ENCODE peak calls at places on chromosomes 4 and X, in four cellular contexts. One of them, this sample, is unnamed.

GRCh38 chr4:128283071-128283470 is 4.5 kb downstream of the PGRMC2 start:
- DNase-seq in neuronal stem cell: no peak
- DNase-seq in mesenchymal stem cell: no peak
- DNase-seq in IMR-90: no peak
- DNase-seq in this sample: no peak

GRCh38 chrX:19629541-19629940 is 114.2 kb upstream of the MAP3K15 start:
- DNase-seq in neuronal stem cell: no peak
- DNase-seq in mesenchymal stem cell: no peak
- DNase-seq in IMR-90: no peak
- DNase-seq in this sample: no peak

GRCh38 chrX:1433646-1434357 is 18.9 kb downstream of the ASMTL start:
- DNase-seq in neuronal stem cell: no peak
- DNase-seq in mesenchymal stem cell: no peak
- DNase-seq in IMR-90: no peak
- DNase-seq in this sample: no peak

GRCh38 chr4:122658818-122659295 is 38.0 kb upstream of the IL21 start:
- DNase-seq in neuronal stem cell: no peak
- DNase-seq in mesenchymal stem cell: no peak
- DNase-seq in IMR-90: no peak
- DNase-seq in this sample: no peak

GRCh38 chr4:184287697-184288255 is 70.1 kb upstream of the ENPP6 start:
- DNase-seq in neuronal stem cell: no peak
- DNase-seq in mesenchymal stem cell: peak
- DNase-seq in IMR-90: peak
- DNase-seq in this sample: peak

GRCh38 chr4:185672151-185672550 is 136.8 kb upstream of the PDLIM3 start:
- DNase-seq in neuronal stem cell: no peak
- DNase-seq in mesenchymal stem cell: no peak
- DNase-seq in IMR-90: no peak
- DNase-seq in this sample: no peak

GRCh38 chr4:102318526-102318925 is 26.8 kb downstream of the SLC39A8 start:
- DNase-seq in neuronal stem cell: no peak
- DNase-seq in mesenchymal stem cell: no peak
- DNase-seq in IMR-90: no peak
- DNase-seq in this sample: no peak

GRCh38 chr4:84887824-84888223 is 78.7 kb downstream of the WDFY3 start:
- DNase-seq in neuronal stem cell: no peak
- DNase-seq in mesenchymal stem cell: peak
- DNase-seq in IMR-90: peak
- DNase-seq in this sample: no peak

GRCh38 chrX:109294097-109294815 is 187.6 kb downstream of the GUCY2F start:
- DNase-seq in neuronal stem cell: no peak
- DNase-seq in mesenchymal stem cell: no peak
- DNase-seq in IMR-90: no peak
- DNase-seq in this sample: no peak

GRCh38 chr4:101791189-101791572 is 651 bp downstream of the BANK1 start:
- DNase-seq in neuronal stem cell: no peak
- DNase-seq in mesenchymal stem cell: no peak
- DNase-seq in IMR-90: no peak
- DNase-seq in this sample: no peak

GRCh38 chr4:149884046-149884445 is 68.4 kb upstream of the IQCM start:
- DNase-seq in neuronal stem cell: no peak
- DNase-seq in mesenchymal stem cell: no peak
- DNase-seq in IMR-90: no peak
- DNase-seq in this sample: no peak

GRCh38 chr4:156838761-156839160 is 132.8 kb downstream of the PDGFC start:
- DNase-seq in neuronal stem cell: no peak
- DNase-seq in mesenchymal stem cell: peak
- DNase-seq in IMR-90: peak
- DNase-seq in this sample: peak

GRCh38 chr4:42627887-42628646 is 28.8 kb downstream of the ATP8A1 start:
- DNase-seq in neuronal stem cell: no peak
- DNase-seq in mesenchymal stem cell: no peak
- DNase-seq in IMR-90: no peak
- DNase-seq in this sample: peak

GRCh38 chr4:153706519-153706918 is 22.4 kb downstream of the TLR2 start:
- DNase-seq in neuronal stem cell: no peak
- DNase-seq in mesenchymal stem cell: no peak
- DNase-seq in IMR-90: no peak
- DNase-seq in this sample: no peak

GRCh38 chr4:161799687-161800086 is 364.1 kb downstream of the FSTL5 start:
- DNase-seq in neuronal stem cell: no peak
- DNase-seq in mesenchymal stem cell: peak
- DNase-seq in IMR-90: peak
- DNase-seq in this sample: no peak

GRCh38 chr4:119504616-119505015 is 124.0 kb downstream of the PDE5A start:
- DNase-seq in neuronal stem cell: no peak
- DNase-seq in mesenchymal stem cell: no peak
- DNase-seq in IMR-90: no peak
- DNase-seq in this sample: no peak

DNA sequence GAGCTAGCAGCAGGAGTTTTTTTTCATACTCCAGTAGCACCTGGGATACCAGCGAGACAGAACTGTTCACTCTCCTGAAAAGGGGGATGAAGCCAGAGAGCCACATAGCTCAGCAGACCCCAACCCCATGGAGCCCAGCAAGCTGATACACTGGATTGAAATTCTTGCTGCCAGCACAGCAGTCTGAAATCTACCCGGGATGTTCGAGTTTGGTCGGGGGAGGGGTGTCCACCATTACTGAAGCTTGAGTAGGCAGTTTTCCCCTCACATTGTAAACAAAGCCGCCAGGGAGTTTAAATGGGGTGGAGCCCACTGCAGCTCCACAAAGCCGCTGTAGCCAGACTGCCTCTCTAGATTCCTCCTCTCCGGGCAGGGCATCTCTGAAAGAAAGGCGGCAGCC is 243.6 kb upstream of the RASGEF1B start:
- DNase-seq in neuronal stem cell: peak
- DNase-seq in mesenchymal stem cell: no peak
- DNase-seq in IMR-90: no peak
- DNase-seq in this sample: peak
- H2BK5ac ChIP-seq in neuronal stem cell: no peak
- H2BK5ac ChIP-seq in mesenchymal stem cell: no peak
- H2BK5ac ChIP-seq in IMR-90: no peak
- H2BK5ac ChIP-seq in this sample: no peak

GRCh38 chr4:163815776-163816175 is 321.3 kb downstream of the TMA16 start:
- DNase-seq in neuronal stem cell: no peak
- DNase-seq in mesenchymal stem cell: no peak
- DNase-seq in IMR-90: no peak
- DNase-seq in this sample: no peak
- H3K4me3 ChIP-seq in neuronal stem cell: no peak
- H3K4me3 ChIP-seq in mesenchymal stem cell: no peak
- H3K4me3 ChIP-seq in IMR-90: no peak
- H3K4me3 ChIP-seq in this sample: no peak

DNA sequence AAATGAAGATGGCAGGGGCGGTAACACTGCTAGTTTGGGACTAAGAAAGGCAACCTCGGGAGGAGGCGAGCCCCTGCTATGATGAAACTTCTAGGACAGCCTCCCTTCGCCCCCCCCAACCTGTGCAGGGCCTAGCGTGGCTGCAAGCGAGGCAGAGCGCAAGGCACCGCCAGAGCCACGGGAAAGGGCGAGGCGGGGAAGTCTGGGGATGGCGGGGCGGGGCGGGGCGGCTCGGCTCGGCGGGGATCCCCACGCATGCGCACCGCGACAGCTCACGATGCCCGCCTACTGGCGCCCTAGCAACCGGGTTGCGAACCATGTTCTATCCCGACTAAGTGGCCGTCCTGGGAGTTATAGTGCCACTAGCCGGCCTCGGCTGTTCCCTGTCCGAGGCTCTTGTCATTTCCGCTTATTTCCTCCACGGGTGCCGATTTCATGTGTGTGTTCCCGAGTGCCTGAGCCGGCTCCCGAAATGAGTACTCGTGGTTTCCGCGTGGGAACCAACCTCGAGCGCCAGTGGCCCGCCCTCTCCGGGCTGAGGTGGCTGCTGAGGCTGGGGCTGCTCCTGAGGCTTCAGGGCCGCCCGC is 28.7 kb upstream of the RBMX start:
- DNase-seq in neuronal stem cell: peak
- DNase-seq in mesenchymal stem cell: peak
- DNase-seq in IMR-90: peak
- DNase-seq in this sample: peak
- H2BK5ac ChIP-seq in neuronal stem cell: no peak
- H2BK5ac ChIP-seq in mesenchymal stem cell: no peak
- H2BK5ac ChIP-seq in IMR-90: no peak
- H2BK5ac ChIP-seq in this sample: no peak

DNA sequence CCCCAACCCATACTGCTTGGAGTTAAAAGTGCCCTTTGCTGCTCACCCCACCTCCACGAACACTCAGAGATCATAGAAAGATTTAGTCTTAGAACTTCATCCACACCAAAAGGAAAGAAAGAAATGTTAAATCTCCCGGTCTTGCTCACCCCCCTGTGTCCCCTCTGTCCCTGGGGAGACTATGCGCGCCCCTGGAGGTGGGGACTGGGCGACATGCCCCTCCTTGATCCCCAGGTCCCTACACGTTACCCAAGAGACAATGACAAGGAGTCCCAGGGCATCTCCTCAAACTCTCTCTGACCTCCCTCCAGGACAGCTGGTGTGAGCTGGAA is 612 bp downstream of the ITM2A start:
- DNase-seq in neuronal stem cell: no peak
- DNase-seq in mesenchymal stem cell: no peak
- DNase-seq in IMR-90: no peak
- DNase-seq in this sample: peak
- H3K4me3 ChIP-seq in neuronal stem cell: no peak
- H3K4me3 ChIP-seq in mesenchymal stem cell: peak
- H3K4me3 ChIP-seq in IMR-90: no peak
- H3K4me3 ChIP-seq in this sample: peak

DNA sequence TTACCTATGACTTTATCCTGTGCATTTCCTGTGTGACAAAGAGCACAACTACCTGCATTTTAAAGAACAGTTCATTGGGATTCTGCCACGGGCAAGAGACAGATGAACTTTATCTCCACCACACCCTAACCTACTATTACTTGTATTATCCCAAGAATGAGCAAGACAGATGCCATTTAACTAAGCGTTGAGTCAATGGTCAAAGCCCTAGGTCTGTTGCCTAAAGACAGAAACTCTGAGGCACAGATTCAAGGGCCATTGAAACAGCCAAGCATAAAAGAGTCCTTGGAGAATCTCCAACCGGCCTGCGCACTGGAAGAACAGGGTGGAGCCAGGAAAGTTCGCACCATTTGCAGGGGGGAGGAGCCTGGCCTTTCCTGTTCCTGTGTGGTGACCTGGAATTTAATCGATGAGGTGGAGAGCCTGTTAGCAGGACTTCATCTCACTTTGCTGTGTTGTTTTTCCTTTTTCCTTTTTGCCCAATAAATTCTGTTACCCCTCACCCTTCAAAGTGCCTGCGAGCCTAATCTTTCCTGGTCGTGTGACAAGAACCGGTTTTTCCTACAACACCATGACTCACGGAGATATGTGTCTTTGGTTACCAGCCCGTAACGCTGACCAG is 146.4 kb upstream of the DIAPH2 start:
- DNase-seq in neuronal stem cell: no peak
- DNase-seq in mesenchymal stem cell: no peak
- DNase-seq in IMR-90: no peak
- DNase-seq in this sample: peak
- H2BK5ac ChIP-seq in neuronal stem cell: no peak
- H2BK5ac ChIP-seq in mesenchymal stem cell: no peak
- H2BK5ac ChIP-seq in IMR-90: no peak
- H2BK5ac ChIP-seq in this sample: no peak

GRCh38 chr4:874971-875817 is 49.3 kb upstream of the CPLX1 start:
- DNase-seq in neuronal stem cell: no peak
- DNase-seq in mesenchymal stem cell: no peak
- DNase-seq in IMR-90: no peak
- DNase-seq in this sample: no peak

GRCh38 chr4:877502-877901 is 51.6 kb upstream of the CPLX1 start:
- DNase-seq in neuronal stem cell: no peak
- DNase-seq in mesenchymal stem cell: no peak
- DNase-seq in IMR-90: no peak
- DNase-seq in this sample: no peak

GRCh38 chr4:874071-874470 is 48.1 kb upstream of the CPLX1 start:
- DNase-seq in neuronal stem cell: no peak
- DNase-seq in mesenchymal stem cell: no peak
- DNase-seq in IMR-90: no peak
- DNase-seq in this sample: no peak

GRCh38 chr4:876780-877179 is 50.9 kb upstream of the CPLX1 start:
- DNase-seq in neuronal stem cell: no peak
- DNase-seq in mesenchymal stem cell: no peak
- DNase-seq in IMR-90: no peak
- DNase-seq in this sample: peak

DNA sequence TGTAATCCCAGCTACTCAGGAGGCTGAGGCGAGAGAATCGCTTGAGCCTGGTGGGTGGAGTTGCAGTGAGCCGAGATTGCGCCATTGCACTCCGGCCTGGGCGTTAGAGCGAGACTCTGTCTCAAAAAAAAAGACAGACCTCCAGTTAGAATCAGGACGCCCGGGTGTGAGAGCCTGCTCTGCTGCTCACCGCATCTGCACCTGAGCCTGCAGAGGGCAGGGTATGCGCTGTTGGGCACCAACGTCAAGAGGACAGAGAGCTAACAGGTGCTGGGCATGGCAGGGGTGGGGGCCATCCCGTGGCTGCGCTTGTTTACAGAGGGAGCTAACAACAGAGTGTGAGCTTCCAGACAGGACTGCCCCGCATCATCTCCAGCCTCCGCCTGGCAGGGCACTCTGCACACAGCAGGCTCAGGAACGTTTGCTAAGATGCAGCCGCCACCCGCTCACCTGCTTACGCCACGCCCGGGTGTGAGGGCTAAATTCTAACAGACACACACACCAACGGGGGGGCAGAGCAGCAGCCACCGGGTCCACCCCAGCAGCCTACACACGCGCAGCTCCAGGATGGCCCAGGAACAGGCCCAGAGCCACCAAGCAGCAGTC is 50.0 kb upstream of the CPLX1 start:
- DNase-seq in neuronal stem cell: no peak
- DNase-seq in mesenchymal stem cell: no peak
- DNase-seq in IMR-90: no peak
- DNase-seq in this sample: no peak
- H3K4me3 ChIP-seq in neuronal stem cell: no peak
- H3K4me3 ChIP-seq in mesenchymal stem cell: no peak
- H3K4me3 ChIP-seq in IMR-90: no peak
- H3K4me3 ChIP-seq in this sample: no peak

GRCh38 chr4:71404049-71404448 is 65.2 kb downstream of the SLC4A4 start:
- DNase-seq in neuronal stem cell: no peak
- DNase-seq in mesenchymal stem cell: no peak
- DNase-seq in IMR-90: peak
- DNase-seq in this sample: no peak
- H2BK5ac ChIP-seq in neuronal stem cell: no peak
- H2BK5ac ChIP-seq in mesenchymal stem cell: no peak
- H2BK5ac ChIP-seq in IMR-90: no peak
- H2BK5ac ChIP-seq in this sample: no peak

DNA sequence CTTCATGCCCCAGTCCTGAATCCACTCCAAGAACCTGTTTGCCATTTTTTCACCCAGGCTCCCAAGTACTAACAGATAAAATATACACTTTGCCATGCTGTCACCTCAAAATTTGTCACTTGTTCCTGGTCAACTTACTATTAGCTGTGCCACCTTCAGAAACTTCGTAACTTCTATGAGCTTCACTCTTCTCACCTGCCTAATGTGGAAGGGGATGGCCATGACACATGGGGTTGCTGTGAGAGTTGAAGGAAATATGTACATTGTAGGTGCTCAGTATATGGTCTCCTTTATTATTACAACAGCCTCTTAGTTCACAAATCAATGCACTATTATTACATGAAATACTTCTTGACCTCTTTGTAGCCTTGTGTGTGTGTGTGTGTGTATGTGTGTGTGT is 10.4 kb downstream of the TMSB4X start:
- DNase-seq in neuronal stem cell: no peak
- DNase-seq in mesenchymal stem cell: no peak
- DNase-seq in IMR-90: no peak
- DNase-seq in this sample: no peak
- H3K4me3 ChIP-seq in neuronal stem cell: no peak
- H3K4me3 ChIP-seq in mesenchymal stem cell: no peak
- H3K4me3 ChIP-seq in IMR-90: no peak
- H3K4me3 ChIP-seq in this sample: no peak

This sample was measured in mesendoderm.